ENCODE peak calls at places on chromosomes 6 and 20, in seven cellular contexts. D is body of pancreas, K is A549, S is transverse colon, B is heart left ventricle, H is endothelial cell of umbilical vein, P is Peyer's patch. W is an unnamed sample.

GRCh38 chr20:31712112-31712553 is 10.5 kb downstream of the BCL2L1 start:
- DNase-seq in D (peak), K (no peak), S (no peak), B (no peak), H (no peak), P (no peak), W (peak)

GRCh38 chr20:63706852-63707557 is 771 bp downstream of the ARFRP1 start:
- DNase-seq in D (peak), K (no peak), S (peak), B (no peak), H (peak), P (peak), W (peak)

GRCh38 chr6:9131616-9132015 is 696.3 kb upstream of the SLC35B3 start:
- DNase-seq in D (peak), K (no peak), S (peak), B (no peak), H (no peak), P (no peak), W (peak)

GRCh38 chr20:6045566-6045965 is 8.3 kb downstream of the LRRN4 start:
- DNase-seq in D (no peak), K (no peak), S (no peak), B (no peak), H (no peak), P (no peak), W (no peak)

GRCh38 chr20:25437153-25437581 is 29.7 kb downstream of the GINS1 start:
- DNase-seq in D (no peak), K (no peak), S (no peak), B (no peak), H (no peak), P (no peak), W (no peak)

GRCh38 chr6:56749632-56750151 is 107.0 kb upstream of the DST start:
- DNase-seq in D (no peak), K (peak), S (no peak), B (no peak), H (peak), P (no peak), W (no peak)

GRCh38 chr6:18216411-18216810 is 47.9 kb downstream of the DEK start:
- DNase-seq in D (no peak), K (no peak), S (no peak), B (no peak), H (no peak), P (no peak), W (no peak)

GRCh38 chr6:75334266-75335040 is 49.9 kb upstream of the TMEM30A start:
- DNase-seq in D (no peak), K (no peak), S (no peak), B (no peak), H (peak), P (no peak), W (no peak)

GRCh38 chr20:21515300-21516179 is 1.7 kb upstream of the NKX2-2 start:
- DNase-seq in D (no peak), K (no peak), S (no peak), B (no peak), H (no peak), P (no peak), W (no peak)

GRCh38 chr6:139027620-139028182 is 844 bp upstream of the ABRACL start:
- DNase-seq in D (no peak), K (no peak), S (peak), B (no peak), H (peak), P (peak), W (peak)

GRCh38 chr6:73363537-73363875 is 1.0 kb downstream of the KHDC3L start:
- DNase-seq in D (no peak), K (no peak), S (no peak), B (no peak), H (no peak), P (no peak), W (no peak)

GRCh38 chr20:57953638-57954037 is 243.8 kb upstream of the PMEPA1 start:
- DNase-seq in D (no peak), K (no peak), S (no peak), B (no peak), H (no peak), P (no peak), W (no peak)

GRCh38 chr20:38805502-38805957 is at the start of gene PPP1R16B:
- DNase-seq in D (no peak), K (peak), S (peak), B (peak), H (peak), P (peak), W (peak)

GRCh38 chr6:133756046-133756445 is 132.9 kb upstream of the TCF21 start:
- DNase-seq in D (no peak), K (no peak), S (no peak), B (no peak), H (no peak), P (no peak), W (no peak)

GRCh38 chr6:87426789-87427188 is 19.0 kb downstream of the CFAP206 start:
- DNase-seq in D (no peak), K (no peak), S (no peak), B (no peak), H (no peak), P (no peak), W (no peak)

GRCh38 chr6:129131282-129131681 is 248.3 kb downstream of the LAMA2 start:
- DNase-seq in D (no peak), K (no peak), S (no peak), B (peak), H (no peak), P (no peak), W (peak)

GRCh38 chr6:107612762-107613415 is 123.0 kb downstream of the SOBP start:
- DNase-seq in D (no peak), K (no peak), S (no peak), B (no peak), H (peak), P (no peak), W (peak)
- TF ChIP-seq CTCF in D (no peak), K (no peak), S (no peak), B (no peak), H (peak), P (no peak), W (no peak)

GRCh38 chr6:37490466-37491015 is 9.2 kb downstream of the CCDC167 start:
- DNase-seq in D (no peak), K (no peak), S (no peak), B (no peak), H (no peak), P (no peak), W (no peak)
- TF ChIP-seq POLR2A in D (no peak), K (no peak), S (no peak), B (no peak), H (no peak), P (no peak), W (no peak)

DNA sequence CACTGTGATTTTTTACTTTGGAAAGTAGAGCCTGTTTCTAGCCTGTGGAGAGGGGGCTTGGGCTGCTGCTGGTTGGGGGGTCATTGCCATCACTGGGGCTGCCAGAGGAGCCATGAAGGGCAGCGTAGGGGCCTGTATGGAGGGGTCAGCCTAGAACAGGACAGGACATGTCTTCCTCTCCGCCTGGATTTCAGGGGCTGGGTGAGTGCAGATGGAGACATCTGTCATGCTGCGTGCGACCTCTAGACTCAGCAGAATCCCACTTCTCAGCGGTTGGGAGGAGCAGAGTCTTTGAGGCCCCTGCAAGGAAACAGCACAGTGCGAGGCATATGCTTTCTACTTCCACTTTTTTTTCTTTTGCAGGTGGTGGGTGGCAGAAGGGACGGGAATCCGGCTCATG is 68.0 kb downstream of the EZR start:
- DNase-seq in D (no peak), K (no peak), S (no peak), B (no peak), H (no peak), P (no peak), W (no peak)
- TF ChIP-seq CTCF in D (no peak), K (no peak), S (no peak), B (no peak), H (no peak), P (no peak), W (no peak)

GRCh38 chr6:6724319-6725119 is 136.0 kb downstream of the LY86 start:
- DNase-seq in D (peak), K (peak), S (peak), B (peak), H (peak), P (peak), W (peak)
- TF ChIP-seq POLR2A in D (no peak), K (no peak), S (peak), B (no peak), H (no peak), P (no peak), W (no peak)

GRCh38 chr6:52577022-52577777 is at the start of gene TRAM2:
- DNase-seq in D (peak), K (peak), S (peak), B (peak), H (peak), P (peak), W (peak)
- TF ChIP-seq CTCF in D (no peak), K (no peak), S (no peak), B (peak), H (no peak), P (no peak), W (no peak)

W was measured in testis.